ENCODE peak calls at places on chromosomes 16 and 17, in five cellular contexts. Y is substantia nigra, X is heart right ventricle, V is ureter, F is SW 1271. P is an unnamed sample.

GRCh38 chr17:37702605-37703004 is 42.3 kb downstream of the HNF1B start:
- DNase-seq in Y (no peak), X (no peak), V (no peak), F (peak), P (no peak)

GRCh38 chr16:4293822-4294457 is 21.1 kb upstream of the TFAP4 start:
- DNase-seq in Y (no peak), X (peak), V (peak), F (peak), P (no peak)

GRCh38 chr16:51067352-51067751 is 83.7 kb downstream of the SALL1 start:
- DNase-seq in Y (no peak), X (no peak), V (no peak), F (no peak), P (no peak)

GRCh38 chr17:7098802-7099459 is 15.7 kb downstream of the ASGR2 start:
- DNase-seq in Y (no peak), X (no peak), V (no peak), F (no peak), P (no peak)

GRCh38 chr17:7294614-7295153 is at the start of gene YBX2:
- DNase-seq in Y (no peak), X (peak), V (peak), F (peak), P (no peak)

GRCh38 chr17:57369509-57369945 is 113.2 kb downstream of the MSI2 start:
- DNase-seq in Y (no peak), X (no peak), V (no peak), F (no peak), P (no peak)

GRCh38 chr17:5560361-5560988 is 23.8 kb downstream of the NLRP1 start:
- DNase-seq in Y (no peak), X (no peak), V (no peak), F (no peak), P (peak)

GRCh38 chr17:38888842-38889241 is 19.0 kb downstream of the LASP1 start:
- DNase-seq in Y (no peak), X (no peak), V (no peak), F (no peak), P (no peak)

GRCh38 chr17:57256708-57257112 is 387 bp downstream of the MSI2 start:
- DNase-seq in Y (no peak), X (peak), V (no peak), F (peak), P (no peak)

GRCh38 chr16:79754081-79754872 is 153.7 kb upstream of the MAF start:
- DNase-seq in Y (no peak), X (no peak), V (no peak), F (no peak), P (no peak)

GRCh38 chr17:40536731-40537171 is 28.5 kb downstream of the CCR7 start:
- DNase-seq in Y (no peak), X (no peak), V (no peak), F (no peak), P (no peak)

GRCh38 chr17:75875182-75875939 is 3.0 kb downstream of the TRIM47 start:
- DNase-seq in Y (no peak), X (no peak), V (peak), F (peak), P (no peak)

GRCh38 chr16:56389554-56389953 is 35.8 kb downstream of the AMFR start:
- DNase-seq in Y (no peak), X (no peak), V (no peak), F (peak), P (no peak)

GRCh38 chr16:34078697-34079096 is 619.3 kb downstream of the TP53TG3F start:
- DNase-seq in Y (no peak), X (no peak), V (no peak), F (no peak), P (no peak)

GRCh38 chr17:37447641-37448040 is 41.0 kb downstream of the TADA2A start:
- DNase-seq in Y (no peak), X (no peak), V (no peak), F (peak), P (no peak)

GRCh38 chr17:13385481-13385907 is 216.2 kb downstream of the HS3ST3A1 start:
- DNase-seq in Y (no peak), X (no peak), V (no peak), F (no peak), P (no peak)

GRCh38 chr16:52912565-52913173 is 140.0 kb downstream of the CHD9NB start:
- DNase-seq in Y (peak), X (peak), V (peak), F (peak), P (no peak)

GRCh38 chr17:46929413-46929812 is 6.5 kb downstream of the GOSR2 start:
- DNase-seq in Y (no peak), X (no peak), V (no peak), F (peak), P (no peak)

GRCh38 chr17:20997711-20998570 is 44.9 kb downstream of the USP22 start:
- DNase-seq in Y (no peak), X (no peak), V (no peak), F (peak), P (no peak)

GRCh38 chr17:66994943-66995535 is 30.5 kb downstream of the CACNG4 start:
- DNase-seq in Y (no peak), X (no peak), V (no peak), F (no peak), P (no peak)

GRCh38 chr17:3335876-3336275 is 37.7 kb upstream of the OR3A1 start:
- DNase-seq in Y (no peak), X (no peak), V (no peak), F (peak), P (no peak)

GRCh38 chr16:10519929-10520868 is 60.2 kb downstream of the EMP2 start:
- DNase-seq in Y (no peak), X (no peak), V (no peak), F (no peak), P (no peak)

GRCh38 chr17:7842950-7843535 is 9.0 kb downstream of the KDM6B start:
- DNase-seq in Y (peak), X (peak), V (no peak), F (peak), P (peak)

GRCh38 chr16:57349212-57350031 is 9.2 kb upstream of the CCL22 start:
- DNase-seq in Y (no peak), X (no peak), V (no peak), F (no peak), P (no peak)

GRCh38 chr16:85402910-85403692 is 210.0 kb upstream of the GSE1 start:
- DNase-seq in Y (no peak), X (peak), V (peak), F (no peak), P (no peak)

GRCh38 chr17:45020354-45021138 is 30.9 kb downstream of the DCAKD start:
- DNase-seq in Y (no peak), X (peak), V (peak), F (no peak), P (no peak)